ENCODE peak calls at places on chromosomes 7 and 10, in nine cellular contexts. P, K, A, E, U, Z, M, W and H are unnamed samples.

GRCh38 chr10:11896549-11897200 is 73.5 kb downstream of the PROSER2 start:
- DNase-seq in P (no peak), K (no peak), A (no peak), E (no peak), U (no peak), Z (no peak), M (no peak), W (no peak), H (no peak)

GRCh38 chr7:142811154-142811737 is 40.5 kb downstream of the PRSS2 start:
- DNase-seq in P (peak; percentile 64), K (no peak), A (peak; percentile 48), E (no peak), U (peak; percentile 82), Z (peak; percentile 58), M (no peak), W (peak; percentile 85), H (no peak)

GRCh38 chr10:87541114-87541513 is 36.4 kb downstream of the MINPP1 start:
- DNase-seq in P (no peak), K (peak; percentile 8), A (no peak), E (no peak), U (no peak), Z (peak; percentile 64), M (no peak), W (no peak), H (no peak)

GRCh38 chr7:65390588-65390987 is 16.9 kb downstream of the ZNF92 start:
- DNase-seq in P (no peak), K (no peak), A (no peak), E (no peak), U (no peak), Z (peak; percentile 54), M (no peak), W (no peak), H (no peak)

GRCh38 chr7:2049111-2049781 is 183.5 kb downstream of the MAD1L1 start:
- DNase-seq in P (no peak), K (no peak), A (no peak), E (no peak), U (no peak), Z (no peak), M (peak; percentile 31), W (no peak), H (no peak)

GRCh38 chr10:84194424-84195043 is at the start of gene CDHR1:
- DNase-seq in P (peak; percentile 94), K (no peak), A (no peak), E (peak; percentile 79), U (peak; percentile 90), Z (peak; percentile 8), M (peak; percentile 72), W (no peak), H (no peak)

GRCh38 chr10:119443970-119444660 is 98.4 kb downstream of the RGS10 start:
- DNase-seq in P (no peak), K (no peak), A (no peak), E (no peak), U (no peak), Z (no peak), M (no peak), W (no peak), H (no peak)

GRCh38 chr10:71223365-71224058 is 11.1 kb downstream of the UNC5B start:
- DNase-seq in P (peak; percentile 19), K (no peak), A (no peak), E (no peak), U (no peak), Z (no peak), M (peak; percentile 25), W (no peak), H (no peak)

GRCh38 chr7:28988818-28989595 is 30.9 kb upstream of the TRIL start:
- DNase-seq in P (no peak), K (no peak), A (peak; percentile 99), E (peak; percentile 32), U (no peak), Z (peak; percentile 98), M (peak; percentile 63), W (no peak), H (peak; percentile 91)

GRCh38 chr10:1531883-1532597 is 205.3 kb downstream of the ADARB2 start:
- DNase-seq in P (no peak), K (no peak), A (no peak), E (no peak), U (no peak), Z (no peak), M (no peak), W (no peak), H (no peak)

GRCh38 chr10:56623064-56623463 is 262.0 kb upstream of the ZWINT start:
- DNase-seq in P (no peak), K (no peak), A (no peak), E (no peak), U (no peak), Z (no peak), M (no peak), W (no peak), H (no peak)

GRCh38 chr10:56624082-56624481 is 263.0 kb upstream of the ZWINT start:
- DNase-seq in P (no peak), K (no peak), A (no peak), E (no peak), U (no peak), Z (no peak), M (no peak), W (peak; percentile 72), H (no peak)

DNA sequence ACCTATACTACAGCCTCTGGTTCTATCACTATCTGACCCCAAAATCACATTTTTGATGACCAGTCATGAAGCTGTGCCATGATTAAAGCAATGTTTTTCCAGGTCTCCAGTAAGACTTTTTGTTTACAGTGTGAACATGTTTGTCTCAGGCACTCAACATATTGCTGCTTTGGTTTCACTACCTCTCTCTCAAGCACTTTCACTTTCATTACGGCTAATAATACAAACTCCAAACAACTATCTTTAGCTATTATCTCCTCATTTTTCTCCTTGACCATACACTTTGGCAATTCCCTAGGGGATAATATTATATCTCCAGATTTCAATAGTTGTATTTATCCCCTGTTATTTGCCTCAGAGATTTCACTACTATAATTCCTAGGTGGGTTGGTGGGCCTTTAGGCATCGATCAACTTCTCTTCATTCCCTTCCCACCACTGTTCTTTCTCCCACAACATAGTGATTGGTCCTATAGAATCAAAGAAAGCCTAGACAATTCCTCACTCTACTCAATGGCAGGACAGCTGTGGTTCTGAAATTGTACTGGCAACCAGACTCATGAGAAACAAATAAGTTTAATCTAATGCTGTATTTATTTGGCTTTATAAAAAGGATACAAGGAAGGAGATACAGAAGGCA is 261.4 kb upstream of the ZWINT start:
- DNase-seq in P (no peak), K (no peak), A (no peak), E (no peak), U (no peak), Z (no peak), M (no peak), W (peak; percentile 65), H (no peak)
- H3K4me3 ChIP-seq in P (no peak overlapping the region), K (peak overlapping the region; percentile 24), A (no peak overlapping the region), E (no peak overlapping the region), U (no peak overlapping the region), Z (no peak overlapping the region), M (peak overlapping the region; percentile 25), W (peak overlapping the region; percentile 46), H (no peak overlapping the region)

GRCh38 chr10:26779176-26779860 is 81.4 kb downstream of the ABI1 start:
- DNase-seq in P (no peak), K (no peak), A (no peak), E (peak; percentile 41), U (no peak), Z (no peak), M (no peak), W (peak; percentile 26), H (no peak)

GRCh38 chr10:26780793-26781601 is 79.8 kb downstream of the ABI1 start:
- DNase-seq in P (no peak), K (peak; percentile 47), A (peak; percentile 88), E (no peak), U (no peak), Z (peak; percentile 96), M (no peak), W (peak; percentile 28), H (peak; percentile 72)

GRCh38 chr10:26777686-26778085 is 80.2 kb downstream of the PDSS1 start:
- DNase-seq in P (no peak), K (no peak), A (no peak), E (no peak), U (no peak), Z (no peak), M (no peak), W (no peak), H (no peak)

GRCh38 chr10:26780106-26780792 is 80.5 kb downstream of the ABI1 start:
- DNase-seq in P (no peak), K (no peak), A (no peak), E (no peak), U (no peak), Z (no peak), M (no peak), W (no peak), H (no peak)

DNA sequence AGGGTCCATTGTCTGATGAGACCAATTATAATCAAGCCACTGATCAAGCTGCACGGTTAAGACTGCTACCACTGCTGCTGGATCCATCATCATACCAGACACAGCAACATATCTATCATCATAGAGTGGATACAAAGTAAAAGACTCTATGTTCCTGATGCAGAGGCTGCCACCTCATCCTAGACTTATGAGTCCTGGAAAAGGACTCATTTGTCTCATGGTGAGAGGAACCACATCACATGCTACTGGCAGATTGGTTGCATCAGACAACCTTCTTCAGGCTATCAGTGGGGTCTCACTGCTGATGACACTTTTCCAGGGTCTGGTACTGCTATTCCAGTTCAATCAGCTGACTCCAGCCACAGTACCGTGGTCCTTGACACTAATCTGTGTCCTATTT is 79.0 kb downstream of the ABI1 start:
- DNase-seq in P (no peak), K (no peak), A (peak; percentile 33), E (no peak), U (no peak), Z (peak; percentile 48), M (no peak), W (no peak), H (no peak)
- H3K4me3 ChIP-seq in P (no peak overlapping the region), K (no peak overlapping the region), A (no peak overlapping the region), E (no peak overlapping the region), U (no peak overlapping the region), Z (no peak overlapping the region), M (no peak overlapping the region), W (no peak overlapping the region), H (no peak overlapping the region)

DNA sequence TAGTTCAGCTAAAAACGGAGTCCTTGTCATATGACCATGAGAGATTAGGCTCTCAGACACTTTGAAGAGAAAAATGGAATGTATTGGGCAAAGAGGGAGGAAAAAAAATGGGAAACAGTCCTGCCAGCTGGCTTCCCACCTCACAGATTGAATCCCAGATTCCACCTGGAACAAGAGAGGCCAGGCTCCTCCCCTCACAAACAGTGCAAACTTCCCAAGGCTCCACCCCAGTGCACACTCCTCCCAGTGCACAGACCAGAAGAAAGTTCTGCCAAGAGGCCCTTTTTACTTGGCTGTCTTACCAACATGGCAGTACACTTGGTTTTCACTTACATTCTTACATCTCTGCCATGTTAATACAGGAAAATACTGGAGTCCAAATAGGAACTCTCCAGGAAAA is 202.3 kb downstream of the AHR start:
- DNase-seq in P (no peak), K (no peak), A (no peak), E (no peak), U (no peak), Z (no peak), M (no peak), W (no peak), H (no peak)
- H3K4me3 ChIP-seq in P (no peak overlapping the region), K (no peak overlapping the region), A (no peak overlapping the region), E (no peak overlapping the region), U (no peak overlapping the region), Z (no peak overlapping the region), M (no peak overlapping the region), W (no peak overlapping the region), H (no peak overlapping the region)

DNA sequence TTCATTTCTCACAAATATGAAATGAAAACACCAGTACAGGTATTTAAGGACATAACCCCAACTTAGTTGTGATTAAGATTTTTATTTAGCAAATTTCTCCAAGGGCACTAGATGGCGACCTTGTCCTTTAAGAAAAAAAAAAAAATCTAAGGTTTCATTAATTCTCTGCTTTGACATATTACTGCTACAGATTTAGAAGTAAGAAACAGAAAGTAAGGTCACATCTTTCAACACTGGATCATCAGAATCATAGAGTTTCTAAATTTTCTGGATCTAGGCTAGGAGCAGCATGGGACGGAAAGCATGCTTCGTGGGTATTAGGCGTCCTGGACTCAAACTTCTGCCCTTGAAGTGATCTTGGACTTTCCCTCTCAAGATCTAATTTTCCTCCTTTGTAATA is 85.5 kb upstream of the PRKG1 start:
- DNase-seq in P (no peak), K (no peak), A (peak; percentile 59), E (no peak), U (no peak), Z (peak; percentile 13), M (no peak), W (no peak), H (no peak)
- H3K4me3 ChIP-seq in P (no peak overlapping the region), K (no peak overlapping the region), A (peak overlapping the region; percentile 37), E (no peak overlapping the region), U (no peak overlapping the region), Z (no peak overlapping the region), M (peak overlapping the region; percentile 23), W (no peak overlapping the region), H (no peak overlapping the region)